ENCODE peak calls at places on chromosomes 5 and 9, in seven cellular contexts. L is psoas muscle, A is right atrium auricular region, R is neural crest cell, U is natural killer cell, H is K562, C is body of pancreas. S is an unnamed sample.

GRCh38 chr9:19471737-19472648 is 63.2 kb downstream of the ACER2 start:
- DNase-seq in R (peak), U (no peak), L (peak), C (peak), A (peak), H (peak), S (peak)

GRCh38 chr9:114745108-114745848 is 60.6 kb downstream of the TNFSF15 start:
- DNase-seq in L (no peak), C (no peak), A (no peak), H (no peak), U (no peak), R (no peak), S (no peak)

GRCh38 chr5:44844744-44845143 is 36.0 kb downstream of the MRPS30 start:
- DNase-seq in A (no peak), L (no peak), H (no peak), U (no peak), C (no peak), R (no peak), S (no peak)

GRCh38 chr9:35035851-35036701 is 36.3 kb downstream of the VCP start:
- DNase-seq in U (no peak), R (no peak), A (peak), C (peak), H (no peak), L (peak), S (no peak)

GRCh38 chr5:169169786-169170185 is 131.2 kb downstream of the SLIT3 start:
- DNase-seq in L (no peak), U (no peak), H (no peak), A (no peak), R (no peak), C (no peak), S (no peak)

GRCh38 chr9:109473329-109473728 is 24.8 kb downstream of the PTPN3 start:
- DNase-seq in L (no peak), U (no peak), A (no peak), H (no peak), R (no peak), C (no peak), S (no peak)

GRCh38 chr5:177495243-177496060 is 2.0 kb downstream of the PDLIM7 start:
- DNase-seq in R (peak), C (no peak), H (peak), L (peak), A (peak), U (no peak), S (no peak)

GRCh38 chr5:157106668-157107461 is 2.0 kb downstream of the HAVCR2 start:
- DNase-seq in A (peak), C (no peak), H (no peak), U (peak), R (no peak), L (no peak), S (no peak)

GRCh38 chr9:129422843-129423700 is 197.8 kb downstream of the C9orf50 start:
- DNase-seq in L (no peak), C (no peak), H (no peak), A (no peak), U (no peak), R (no peak), S (no peak)

GRCh38 chr9:91085499-91086291 is 276.0 kb downstream of the AUH start:
- DNase-seq in C (no peak), H (no peak), U (no peak), L (no peak), R (no peak), A (no peak), S (no peak)

GRCh38 chr5:94024625-94025024 is 283.2 kb upstream of the POU5F2 start:
- DNase-seq in C (no peak), A (no peak), R (no peak), L (no peak), H (no peak), U (no peak), S (no peak)

GRCh38 chr5:72693001-72693442 is 123.4 kb upstream of the TNPO1 start:
- DNase-seq in C (no peak), H (no peak), L (no peak), U (no peak), A (no peak), R (no peak), S (no peak)

GRCh38 chr9:100160021-100160420 is 61.0 kb downstream of the INVS start:
- DNase-seq in U (no peak), L (no peak), H (no peak), C (no peak), A (no peak), R (no peak), S (no peak)

GRCh38 chr9:89376741-89377140 is 58.4 kb downstream of the SECISBP2 start:
- DNase-seq in C (no peak), H (no peak), L (no peak), U (no peak), R (no peak), A (no peak), S (no peak)

GRCh38 chr9:32350682-32351081 is 33.8 kb upstream of the ACO1 start:
- DNase-seq in A (no peak), L (no peak), U (no peak), R (no peak), H (peak), C (no peak), S (no peak)

GRCh38 chr9:117063721-117064471 is 351.0 kb downstream of the ASTN2 start:
- DNase-seq in L (no peak), H (no peak), C (no peak), A (no peak), U (no peak), R (no peak), S (no peak)

GRCh38 chr5:91101777-91102379 is 281.2 kb downstream of the ARRDC3 start:
- DNase-seq in C (peak), U (peak), L (peak), H (peak), R (peak), A (peak), S (peak)

GRCh38 chr9:85425153-85425611 is 316.6 kb downstream of the AGTPBP1 start:
- DNase-seq in A (no peak), H (peak), C (peak), U (peak), R (peak), L (peak), S (peak)

GRCh38 chr5:9188131-9188530 is 357.7 kb downstream of the SEMA5A start:
- DNase-seq in C (no peak), H (no peak), R (no peak), L (no peak), A (no peak), U (no peak), S (no peak)

GRCh38 chr9:10633785-10634184 is 21.0 kb upstream of the PTPRD start:
- DNase-seq in R (no peak), L (no peak), A (no peak), C (no peak), U (no peak), H (no peak), S (no peak)

GRCh38 chr5:6818594-6819512 is 105.6 kb downstream of the TENT4A start:
- DNase-seq in A (no peak), C (no peak), H (no peak), U (no peak), L (no peak), R (no peak), S (no peak)

GRCh38 chr5:132265336-132266030 is 8.0 kb downstream of the PDLIM4 start:
- DNase-seq in H (no peak), C (peak), U (no peak), A (peak), R (no peak), L (peak), S (no peak)

GRCh38 chr9:95102001-95102433 is 215.5 kb downstream of the FANCC start:
- DNase-seq in L (no peak), R (no peak), C (no peak), A (no peak), H (no peak), U (no peak), S (no peak)

GRCh38 chr9:137303893-137304382 is 1.9 kb upstream of the NRARP start:
- DNase-seq in A (no peak), U (no peak), H (no peak), R (no peak), L (peak), C (peak), S (peak)

GRCh38 chr9:137300607-137301085 is 1.4 kb downstream of the NRARP start:
- DNase-seq in A (no peak), C (peak), U (no peak), H (peak), R (no peak), L (no peak), S (peak)

GRCh38 chr9:137301086-137301947 is 754 bp downstream of the NRARP start:
- DNase-seq in R (no peak), A (no peak), L (peak), H (peak), U (no peak), C (peak), S (peak)

GRCh38 chr9:137303031-137303892 is 1.2 kb upstream of the NRARP start:
- DNase-seq in U (no peak), A (no peak), H (no peak), L (peak), C (peak), R (no peak), S (peak)

GRCh38 chr9:137302176-137303030 is at the start of gene NRARP:
- DNase-seq in C (peak), U (peak), H (peak), R (peak), A (peak), L (peak), S (peak)
- TF ChIP-seq CTCF in C (peak), U (peak), H (peak), R (peak), A (peak), L (peak), S (peak)

GRCh38 chr5:129906177-129906887 is 2.1 kb downstream of the CHSY3 start:
- DNase-seq in L (no peak), U (no peak), R (no peak), H (no peak), C (peak), A (peak), S (no peak)
- TF ChIP-seq CTCF in L (no peak), U (no peak), R (no peak), H (no peak), C (no peak), A (no peak), S (no peak)

GRCh38 chr5:1175801-1176472 is 25.5 kb upstream of the SLC6A19 start:
- DNase-seq in A (no peak), H (no peak), R (no peak), U (no peak), C (no peak), L (peak), S (no peak)
- TF ChIP-seq CTCF in A (no peak), H (no peak), R (no peak), U (no peak), C (no peak), L (no peak), S (no peak)

GRCh38 chr9:133351908-133352634 is 4.1 kb downstream of the RPL7A start:
- DNase-seq in H (peak), L (no peak), A (no peak), U (no peak), C (no peak), R (peak), S (no peak)
- TF ChIP-seq CTCF in H (peak), L (peak), A (peak), U (no peak), C (no peak), R (peak), S (peak)

GRCh38 chr9:112887377-112887776 is 3.3 kb downstream of the SLC46A2 start:
- DNase-seq in R (no peak), L (no peak), C (no peak), U (no peak), A (no peak), H (peak), S (no peak)
- TF ChIP-seq CTCF in R (no peak), L (no peak), C (no peak), U (no peak), A (no peak), H (peak), S (peak)

S was measured in progenitor cell of endocrine pancreas.